ENCODE peak calls at places on chromosome 7, in seven cellular contexts. X is esophagus squamous epithelium, V is psoas muscle, G is epithelial cell of proximal tubule, Q is Peyer's patch, H is fibroblast of lung, S is A549. J is an unnamed sample.

GRCh38 chr7:23490357-23491131 is 20.3 kb upstream of the IGF2BP3 start:
- DNase-seq in H (peak), X (no peak), G (no peak), S (no peak), Q (peak), V (peak), J (no peak)

GRCh38 chr7:20183086-20183485 is 34.1 kb downstream of the MACC1 start:
- DNase-seq in X (no peak), Q (no peak), V (no peak), G (no peak), S (no peak), H (peak), J (no peak)

GRCh38 chr7:108684629-108685028 is 115.0 kb downstream of the DNAJB9 start:
- DNase-seq in V (no peak), Q (no peak), H (peak), G (no peak), X (no peak), S (no peak), J (peak)

GRCh38 chr7:77403957-77404356 is 12.2 kb downstream of the GSAP start:
- DNase-seq in X (no peak), G (no peak), H (no peak), Q (no peak), V (no peak), S (no peak), J (no peak)

GRCh38 chr7:116030626-116031276 is at the start of gene TFEC:
- DNase-seq in H (peak), G (no peak), Q (no peak), S (no peak), V (no peak), X (no peak), J (no peak)

GRCh38 chr7:81846398-81846797 is 76.6 kb upstream of the HGF start:
- DNase-seq in H (peak), G (peak), X (no peak), S (no peak), Q (no peak), V (no peak), J (peak)

GRCh38 chr7:142745783-142746182 is 3.5 kb upstream of the PRSS1 start:
- DNase-seq in H (no peak), G (no peak), X (no peak), S (no peak), V (no peak), Q (no peak), J (no peak)

GRCh38 chr7:934469-935320 is 19.8 kb downstream of the ADAP1 start:
- DNase-seq in V (peak), Q (no peak), S (no peak), G (no peak), X (no peak), H (no peak), J (no peak)

GRCh38 chr7:144784943-144785342 is 50.9 kb downstream of the TPK1 start:
- DNase-seq in S (no peak), H (no peak), G (no peak), Q (no peak), V (no peak), X (no peak), J (peak)

GRCh38 chr7:155729847-155730246 is 82.4 kb downstream of the SHH start:
- DNase-seq in Q (no peak), G (peak), S (no peak), H (peak), X (no peak), V (no peak), J (peak)

GRCh38 chr7:87570178-87570577 is 30.5 kb downstream of the ABCB1 start:
- DNase-seq in H (peak), G (no peak), S (no peak), Q (no peak), X (no peak), V (no peak), J (no peak)

GRCh38 chr7:47901542-47901941 is 46.7 kb downstream of the PKD1L1 start:
- DNase-seq in G (peak), S (no peak), H (peak), Q (no peak), V (no peak), X (no peak), J (peak)

GRCh38 chr7:4726568-4726967 is 44.5 kb downstream of the FOXK1 start:
- DNase-seq in G (no peak), Q (no peak), X (no peak), V (no peak), H (no peak), S (no peak), J (no peak)

GRCh38 chr7:4726051-4726450 is 44.0 kb downstream of the FOXK1 start:
- DNase-seq in V (no peak), G (no peak), S (no peak), Q (no peak), X (no peak), H (no peak), J (no peak)

GRCh38 chr7:4722960-4723359 is 40.9 kb downstream of the FOXK1 start:
- DNase-seq in G (no peak), H (no peak), V (no peak), X (no peak), S (no peak), Q (no peak), J (no peak)

GRCh38 chr7:4724648-4725013 is 42.5 kb downstream of the FOXK1 start:
- DNase-seq in H (peak), G (no peak), X (no peak), Q (no peak), S (peak), V (no peak), J (peak)

DNA sequence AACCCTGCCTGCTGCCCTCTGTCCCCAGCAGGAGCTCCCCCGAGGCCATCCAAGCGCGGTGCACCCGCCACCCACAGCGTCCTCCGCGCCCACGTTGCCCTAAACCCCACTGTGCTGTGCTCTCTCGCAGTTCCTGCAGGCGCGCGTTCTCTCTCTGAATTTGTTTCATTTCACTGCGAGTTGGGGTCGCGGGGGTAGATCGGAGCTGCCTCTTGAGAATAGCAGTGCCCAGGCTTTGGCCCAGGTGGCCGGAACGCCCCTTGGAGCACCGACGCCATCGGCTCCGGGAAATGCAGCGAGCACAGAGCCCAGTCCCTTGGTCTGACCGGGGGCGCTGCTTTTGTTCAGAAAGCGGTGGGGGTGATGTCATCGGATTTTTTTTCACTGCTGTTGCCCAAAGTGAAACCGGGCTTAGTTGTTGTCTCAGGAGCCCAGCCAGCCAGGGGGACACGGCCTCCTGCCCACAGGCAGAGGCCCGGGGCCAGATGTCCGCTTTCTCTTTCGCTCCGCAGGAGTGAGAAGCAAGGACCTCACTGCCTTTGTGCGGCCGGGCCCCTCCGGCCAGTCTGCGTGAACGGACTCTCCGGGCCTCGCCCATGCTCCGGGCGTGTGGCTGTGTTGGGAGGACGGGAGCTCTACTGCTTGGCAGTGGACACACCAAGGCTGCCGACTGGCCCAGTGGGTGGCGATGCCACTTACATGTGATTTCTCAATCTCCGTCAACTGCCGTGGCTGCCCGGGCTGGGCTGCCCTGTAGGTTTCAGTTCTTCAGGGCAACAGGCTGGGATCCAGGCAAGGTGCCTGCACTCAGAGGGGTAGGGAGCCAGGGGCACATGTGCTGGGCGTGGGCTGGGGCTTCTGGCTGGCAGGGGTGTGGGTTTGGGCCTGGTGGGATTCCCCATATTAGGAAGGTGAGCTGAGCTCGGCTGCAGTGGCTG is 43.2 kb downstream of the FOXK1 start:
- DNase-seq in V (peak), G (peak), Q (peak), H (peak), X (no peak), S (peak), J (peak)
- TF ChIP-seq CTCF in V (no peak), G (no peak), Q (no peak), H (no peak), X (no peak), S (peak), J (no peak)

DNA sequence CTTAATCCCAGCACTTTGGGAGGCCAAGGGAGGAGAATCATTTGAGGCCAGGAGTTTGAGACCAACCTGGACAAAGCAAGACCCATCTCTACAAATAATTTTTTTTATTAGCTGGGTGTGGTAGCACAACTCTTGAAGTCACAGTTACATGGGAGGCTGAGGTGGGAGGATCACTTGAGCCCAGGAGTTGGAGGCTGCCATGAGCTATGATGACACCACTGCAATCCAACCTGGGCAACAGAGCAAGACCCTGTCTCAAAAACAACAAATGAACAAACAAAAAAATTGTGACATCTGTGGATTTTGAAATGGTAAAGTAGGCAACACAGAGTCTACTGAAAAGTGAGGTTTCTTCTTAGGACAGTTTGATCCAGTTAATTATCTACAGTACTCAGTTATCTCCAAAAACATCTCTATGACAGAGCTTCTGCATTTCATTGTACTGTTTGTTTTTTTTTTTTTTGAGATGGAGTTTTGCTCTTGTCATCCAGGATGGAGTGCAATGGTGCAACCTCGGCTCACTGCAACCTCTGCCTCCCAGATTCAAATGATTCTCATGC is 3.3 kb upstream of the ANKRD61 start:
- DNase-seq in G (no peak), V (no peak), Q (no peak), X (no peak), H (no peak), S (no peak), J (no peak)
- TF ChIP-seq CTCF in G (no peak), V (no peak), Q (no peak), X (no peak), H (no peak), S (no peak), J (no peak)

DNA sequence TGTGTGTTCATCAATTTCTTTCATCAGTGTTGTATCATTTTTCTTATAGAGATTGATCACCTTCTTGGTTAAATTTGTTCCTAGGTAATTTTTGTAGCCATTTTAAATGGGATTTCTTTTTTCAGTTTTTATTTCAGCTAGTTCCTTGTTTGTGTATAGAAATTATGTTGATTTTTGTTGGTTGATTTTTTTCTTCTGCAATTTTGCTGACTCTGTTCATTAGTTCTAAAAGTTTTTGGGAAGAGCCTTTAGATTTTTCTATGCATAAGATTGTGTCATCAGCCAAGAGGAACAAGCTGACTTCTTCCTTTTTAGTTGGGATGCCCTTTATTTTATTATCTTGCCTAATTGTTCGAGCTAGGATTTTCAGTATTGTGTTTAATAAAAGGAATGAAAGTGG is 222.1 kb upstream of the TEX47 start:
- DNase-seq in S (no peak), H (no peak), G (no peak), X (no peak), V (no peak), Q (no peak), J (no peak)
- TF ChIP-seq CTCF in S (no peak), H (no peak), G (no peak), X (no peak), V (no peak), Q (no peak), J (no peak)

GRCh38 chr7:37683263-37684120 is at the start of gene GPR141:
- DNase-seq in H (no peak), Q (no peak), G (peak), V (no peak), X (no peak), S (no peak), J (peak)
- TF ChIP-seq CTCF in H (no peak), Q (no peak), G (no peak), V (no peak), X (no peak), S (no peak), J (no peak)

GRCh38 chr7:11332186-11332864 is 358.7 kb downstream of the PHF14 start:
- DNase-seq in X (no peak), G (no peak), H (no peak), Q (no peak), V (no peak), S (no peak), J (no peak)
- TF ChIP-seq CTCF in X (no peak), G (no peak), H (no peak), Q (no peak), V (no peak), S (no peak), J (no peak)

GRCh38 chr7:40850017-40850416 is 715.2 kb downstream of the SUGCT start:
- DNase-seq in H (peak), V (no peak), Q (no peak), S (no peak), X (no peak), G (no peak), J (no peak)

GRCh38 chr7:40847921-40848320 is 713.1 kb downstream of the SUGCT start:
- DNase-seq in H (no peak), Q (no peak), G (no peak), X (no peak), V (no peak), S (no peak), J (no peak)

GRCh38 chr7:40845959-40846358 is 711.2 kb downstream of the SUGCT start:
- DNase-seq in H (no peak), X (no peak), G (no peak), S (no peak), Q (no peak), V (no peak), J (no peak)

GRCh38 chr7:40848541-40849221 is 713.9 kb downstream of the SUGCT start:
- DNase-seq in G (no peak), S (no peak), X (no peak), Q (no peak), H (peak), V (no peak), J (no peak)

GRCh38 chr7:40851001-40851400 is 716.2 kb downstream of the SUGCT start:
- DNase-seq in X (no peak), H (no peak), Q (no peak), S (no peak), V (no peak), G (no peak), J (no peak)
- TF ChIP-seq CTCF in X (no peak), H (no peak), Q (no peak), S (no peak), V (no peak), G (no peak), J (no peak)

GRCh38 chr7:158887594-158887993 is 31.2 kb downstream of the DYNC2I1 start:
- DNase-seq in V (no peak), H (no peak), Q (no peak), G (no peak), X (no peak), S (no peak), J (no peak)

GRCh38 chr7:158880973-158881372 is 24.6 kb downstream of the DYNC2I1 start:
- DNase-seq in V (no peak), X (no peak), G (no peak), H (no peak), S (no peak), Q (no peak), J (no peak)

GRCh38 chr7:158881731-158882130 is 25.4 kb downstream of the DYNC2I1 start:
- DNase-seq in V (no peak), Q (no peak), X (no peak), G (no peak), S (no peak), H (no peak), J (no peak)

DNA sequence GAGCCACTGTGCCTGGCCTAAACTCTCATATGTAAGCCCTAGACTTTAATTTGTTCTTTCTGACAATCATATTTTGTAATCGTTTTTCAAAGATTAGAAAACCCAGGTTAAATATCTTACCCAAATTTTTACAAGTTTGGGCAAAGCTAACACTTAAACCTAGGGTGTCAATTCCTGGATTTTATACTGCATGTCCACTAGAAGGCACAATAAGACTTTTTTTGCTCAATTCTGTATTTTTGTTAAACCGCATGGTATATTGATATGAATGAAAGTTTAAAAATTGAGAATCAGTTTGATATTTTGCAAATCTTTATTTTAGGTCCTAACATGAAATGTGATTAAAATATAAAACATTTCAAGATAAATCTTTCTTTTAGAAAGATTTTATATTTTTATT is 29.3 kb downstream of the DYNC2I1 start:
- DNase-seq in Q (no peak), S (peak), V (no peak), G (no peak), H (no peak), X (no peak), J (peak)
- TF ChIP-seq CTCF in Q (peak), S (peak), V (peak), G (peak), H (no peak), X (no peak), J (peak)

GRCh38 chr7:16694806-16695205 is 48.8 kb downstream of the BZW2 start:
- DNase-seq in G (no peak), X (no peak), Q (no peak), V (no peak), S (no peak), H (peak), J (no peak)

GRCh38 chr7:16698200-16698910 is 52.4 kb downstream of the BZW2 start:
- DNase-seq in V (no peak), H (no peak), S (no peak), G (no peak), X (no peak), Q (no peak), J (no peak)

GRCh38 chr7:16697507-16698199 is 51.7 kb downstream of the BZW2 start:
- DNase-seq in G (no peak), Q (no peak), X (no peak), S (no peak), V (no peak), H (peak), J (no peak)

GRCh38 chr7:16693601-16694318 is 47.8 kb downstream of the BZW2 start:
- DNase-seq in Q (no peak), G (no peak), X (no peak), V (no peak), H (no peak), S (no peak), J (no peak)

GRCh38 chr7:16695621-16696237 is 49.7 kb downstream of the BZW2 start:
- DNase-seq in X (no peak), H (peak), S (peak), G (no peak), Q (no peak), V (no peak), J (peak)
- TF ChIP-seq CTCF in X (peak), H (peak), S (peak), G (peak), Q (peak), V (peak), J (peak)

GRCh38 chr7:80493121-80493849 is 18.6 kb downstream of the GNAT3 start:
- DNase-seq in H (no peak), V (no peak), S (no peak), Q (no peak), G (no peak), X (no peak), J (no peak)

GRCh38 chr7:80496586-80496985 is 15.3 kb downstream of the GNAT3 start:
- DNase-seq in X (no peak), H (peak), S (no peak), V (no peak), Q (no peak), G (no peak), J (no peak)

GRCh38 chr7:80488406-80488805 is 23.5 kb downstream of the GNAT3 start:
- DNase-seq in X (no peak), S (no peak), V (no peak), Q (no peak), H (no peak), G (no peak), J (peak)

GRCh38 chr7:80488851-80489370 is 23.0 kb downstream of the GNAT3 start:
- DNase-seq in Q (no peak), X (no peak), V (no peak), H (no peak), S (no peak), G (no peak), J (no peak)

DNA sequence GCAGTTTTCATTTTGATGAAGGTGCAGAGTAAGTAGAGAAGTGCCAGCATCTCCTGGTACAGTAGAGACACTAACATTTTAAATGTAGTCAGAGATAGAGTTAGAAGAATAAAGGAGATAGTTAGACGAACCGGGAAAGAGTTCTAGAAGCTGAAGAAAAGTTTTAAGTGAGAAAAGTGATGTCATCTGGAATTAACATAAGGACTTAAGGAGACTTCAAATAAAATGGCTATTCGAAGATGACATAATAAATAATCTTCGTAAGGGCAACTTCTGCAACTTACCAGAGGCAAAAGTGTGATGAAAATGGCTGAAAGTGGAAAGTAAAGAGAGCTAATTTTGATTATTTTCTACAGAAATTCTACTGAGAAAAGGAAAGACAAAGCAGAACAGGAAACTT is 20.4 kb downstream of the GNAT3 start:
- DNase-seq in X (no peak), S (no peak), H (no peak), V (no peak), Q (no peak), G (no peak), J (no peak)
- TF ChIP-seq CTCF in X (no peak), S (no peak), H (no peak), V (no peak), Q (no peak), G (no peak), J (no peak)

J was measured in MCF 10A.